ENCODE peak calls at places on chromosomes 6 and 20, in eight cellular contexts. One of them, this sample, is unnamed.

GRCh38 chr6:83488861-83489260 is 23.5 kb upstream of the PRSS35 start:
- DNase-seq in fibroblast of pulmonary artery: no peak
- DNase-seq in amniotic epithelial cell: no peak
- DNase-seq in endodermal cell: no peak
- DNase-seq in COR-L47: no peak
- DNase-seq in anterior cingulate cortex: no peak
- DNase-seq in activated CD4-positive, alpha-beta T cell treated with anti-CD3 and anti-CD28 coated beads, Interleukin-2, amount 50 U/mL, for 1 hour: no peak
- DNase-seq in HEK293T: no peak
- DNase-seq in this sample: no peak

GRCh38 chr6:107657755-107658461 is 166.2 kb downstream of the SCML4 start:
- DNase-seq in fibroblast of pulmonary artery: peak; percentile 54
- DNase-seq in amniotic epithelial cell: peak; percentile 66
- DNase-seq in endodermal cell: peak; percentile 64
- DNase-seq in COR-L47: peak; percentile 29
- DNase-seq in anterior cingulate cortex: no peak
- DNase-seq in activated CD4-positive, alpha-beta T cell treated with anti-CD3 and anti-CD28 coated beads, Interleukin-2, amount 50 U/mL, for 1 hour: peak; percentile 16
- DNase-seq in HEK293T: no peak
- DNase-seq in this sample: peak; percentile 73

GRCh38 chr20:35739294-35740163 is 2.5 kb downstream of the RBM39 start:
- DNase-seq in fibroblast of pulmonary artery: peak; percentile 61
- DNase-seq in amniotic epithelial cell: peak; percentile 56
- DNase-seq in endodermal cell: peak; percentile 45
- DNase-seq in COR-L47: peak; percentile 8
- DNase-seq in anterior cingulate cortex: no peak
- DNase-seq in activated CD4-positive, alpha-beta T cell treated with anti-CD3 and anti-CD28 coated beads, Interleukin-2, amount 50 U/mL, for 1 hour: no peak
- DNase-seq in HEK293T: no peak
- DNase-seq in this sample: peak; percentile 21

GRCh38 chr6:155325700-155326516 is 11.6 kb upstream of the TFB1M start:
- DNase-seq in fibroblast of pulmonary artery: no peak
- DNase-seq in amniotic epithelial cell: no peak
- DNase-seq in endodermal cell: peak; percentile 66
- DNase-seq in COR-L47: peak; percentile 33
- DNase-seq in anterior cingulate cortex: no peak
- DNase-seq in activated CD4-positive, alpha-beta T cell treated with anti-CD3 and anti-CD28 coated beads, Interleukin-2, amount 50 U/mL, for 1 hour: no peak
- DNase-seq in HEK293T: no peak
- DNase-seq in this sample: no peak

GRCh38 chr20:32333988-32334885 is 23.9 kb upstream of the ASXL1 start:
- DNase-seq in fibroblast of pulmonary artery: peak; percentile 84
- DNase-seq in amniotic epithelial cell: peak; percentile 72
- DNase-seq in endodermal cell: no peak
- DNase-seq in COR-L47: no peak
- DNase-seq in anterior cingulate cortex: no peak
- DNase-seq in activated CD4-positive, alpha-beta T cell treated with anti-CD3 and anti-CD28 coated beads, Interleukin-2, amount 50 U/mL, for 1 hour: peak; percentile 41
- DNase-seq in HEK293T: no peak
- DNase-seq in this sample: no peak

GRCh38 chr6:118996289-118996820 is 61.4 kb upstream of the MCM9 start:
- DNase-seq in fibroblast of pulmonary artery: no peak
- DNase-seq in amniotic epithelial cell: no peak
- DNase-seq in endodermal cell: no peak
- DNase-seq in COR-L47: no peak
- DNase-seq in anterior cingulate cortex: no peak
- DNase-seq in activated CD4-positive, alpha-beta T cell treated with anti-CD3 and anti-CD28 coated beads, Interleukin-2, amount 50 U/mL, for 1 hour: no peak
- DNase-seq in HEK293T: no peak
- DNase-seq in this sample: no peak

GRCh38 chr20:46648903-46649649 is 2.2 kb downstream of the SLC13A3 start:
- DNase-seq in fibroblast of pulmonary artery: no peak
- DNase-seq in amniotic epithelial cell: peak; percentile 51
- DNase-seq in endodermal cell: peak; percentile 78
- DNase-seq in COR-L47: no peak
- DNase-seq in anterior cingulate cortex: no peak
- DNase-seq in activated CD4-positive, alpha-beta T cell treated with anti-CD3 and anti-CD28 coated beads, Interleukin-2, amount 50 U/mL, for 1 hour: no peak
- DNase-seq in HEK293T: no peak
- DNase-seq in this sample: no peak

GRCh38 chr6:116008470-116009229 is 52.0 kb downstream of the FRK start:
- DNase-seq in fibroblast of pulmonary artery: peak; percentile 64
- DNase-seq in amniotic epithelial cell: peak; percentile 68
- DNase-seq in endodermal cell: no peak
- DNase-seq in COR-L47: no peak
- DNase-seq in anterior cingulate cortex: no peak
- DNase-seq in activated CD4-positive, alpha-beta T cell treated with anti-CD3 and anti-CD28 coated beads, Interleukin-2, amount 50 U/mL, for 1 hour: no peak
- DNase-seq in HEK293T: no peak
- DNase-seq in this sample: peak; percentile 77

GRCh38 chr6:30043744-30044143 is 17.3 kb upstream of the POLR1H start:
- DNase-seq in fibroblast of pulmonary artery: no peak
- DNase-seq in amniotic epithelial cell: no peak
- DNase-seq in endodermal cell: no peak
- DNase-seq in COR-L47: no peak
- DNase-seq in anterior cingulate cortex: no peak
- DNase-seq in activated CD4-positive, alpha-beta T cell treated with anti-CD3 and anti-CD28 coated beads, Interleukin-2, amount 50 U/mL, for 1 hour: no peak
- DNase-seq in HEK293T: no peak
- DNase-seq in this sample: no peak

GRCh38 chr20:19786311-19786710 is 28.3 kb downstream of the RIN2 start:
- DNase-seq in fibroblast of pulmonary artery: peak; percentile 95
- DNase-seq in amniotic epithelial cell: peak; percentile 74
- DNase-seq in endodermal cell: no peak
- DNase-seq in COR-L47: no peak
- DNase-seq in anterior cingulate cortex: no peak
- DNase-seq in activated CD4-positive, alpha-beta T cell treated with anti-CD3 and anti-CD28 coated beads, Interleukin-2, amount 50 U/mL, for 1 hour: no peak
- DNase-seq in HEK293T: no peak
- DNase-seq in this sample: peak; percentile 98

GRCh38 chr6:157106487-157106886 is 216.8 kb downstream of the TMEM242 start:
- DNase-seq in fibroblast of pulmonary artery: peak; percentile 38
- DNase-seq in amniotic epithelial cell: peak; percentile 76
- DNase-seq in endodermal cell: no peak
- DNase-seq in COR-L47: no peak
- DNase-seq in anterior cingulate cortex: no peak
- DNase-seq in activated CD4-positive, alpha-beta T cell treated with anti-CD3 and anti-CD28 coated beads, Interleukin-2, amount 50 U/mL, for 1 hour: no peak
- DNase-seq in HEK293T: no peak
- DNase-seq in this sample: peak; percentile 63

GRCh38 chr20:38926142-38926933 is at the start of gene FAM83D:
- DNase-seq in fibroblast of pulmonary artery: peak; percentile 98
- DNase-seq in amniotic epithelial cell: peak; percentile 96
- DNase-seq in endodermal cell: peak; percentile 99
- DNase-seq in COR-L47: peak; percentile 97
- DNase-seq in anterior cingulate cortex: peak; percentile 92
- DNase-seq in activated CD4-positive, alpha-beta T cell treated with anti-CD3 and anti-CD28 coated beads, Interleukin-2, amount 50 U/mL, for 1 hour: peak; percentile 89
- DNase-seq in HEK293T: peak; percentile 98
- DNase-seq in this sample: peak; percentile 93

GRCh38 chr20:23637282-23638221 is at the start of gene CST3:
- DNase-seq in fibroblast of pulmonary artery: peak; percentile 89
- DNase-seq in amniotic epithelial cell: peak; percentile 90
- DNase-seq in endodermal cell: peak; percentile 91
- DNase-seq in COR-L47: peak; percentile 77
- DNase-seq in anterior cingulate cortex: no peak
- DNase-seq in activated CD4-positive, alpha-beta T cell treated with anti-CD3 and anti-CD28 coated beads, Interleukin-2, amount 50 U/mL, for 1 hour: no peak
- DNase-seq in HEK293T: peak; percentile 84
- DNase-seq in this sample: peak; percentile 72

GRCh38 chr6:10248378-10248843 is 166.5 kb downstream of the TFAP2A start:
- DNase-seq in fibroblast of pulmonary artery: peak; percentile 3
- DNase-seq in amniotic epithelial cell: no peak
- DNase-seq in endodermal cell: no peak
- DNase-seq in COR-L47: no peak
- DNase-seq in anterior cingulate cortex: no peak
- DNase-seq in activated CD4-positive, alpha-beta T cell treated with anti-CD3 and anti-CD28 coated beads, Interleukin-2, amount 50 U/mL, for 1 hour: no peak
- DNase-seq in HEK293T: no peak
- DNase-seq in this sample: peak; percentile 33

GRCh38 chr20:62735331-62735821 is 26.7 kb downstream of the NTSR1 start:
- DNase-seq in fibroblast of pulmonary artery: no peak
- DNase-seq in amniotic epithelial cell: peak; percentile 2
- DNase-seq in endodermal cell: no peak
- DNase-seq in COR-L47: no peak
- DNase-seq in anterior cingulate cortex: no peak
- DNase-seq in activated CD4-positive, alpha-beta T cell treated with anti-CD3 and anti-CD28 coated beads, Interleukin-2, amount 50 U/mL, for 1 hour: no peak
- DNase-seq in HEK293T: no peak
- DNase-seq in this sample: no peak

GRCh38 chr20:45782890-45783289 is 8.8 kb downstream of the WFDC3 start:
- DNase-seq in fibroblast of pulmonary artery: no peak
- DNase-seq in amniotic epithelial cell: peak; percentile 41
- DNase-seq in endodermal cell: no peak
- DNase-seq in COR-L47: no peak
- DNase-seq in anterior cingulate cortex: no peak
- DNase-seq in activated CD4-positive, alpha-beta T cell treated with anti-CD3 and anti-CD28 coated beads, Interleukin-2, amount 50 U/mL, for 1 hour: no peak
- DNase-seq in HEK293T: no peak
- DNase-seq in this sample: no peak

GRCh38 chr20:50921055-50921454 is 10.2 kb downstream of the ADNP start:
- DNase-seq in fibroblast of pulmonary artery: peak; percentile 45
- DNase-seq in amniotic epithelial cell: peak; percentile 33
- DNase-seq in endodermal cell: no peak
- DNase-seq in COR-L47: no peak
- DNase-seq in anterior cingulate cortex: no peak
- DNase-seq in activated CD4-positive, alpha-beta T cell treated with anti-CD3 and anti-CD28 coated beads, Interleukin-2, amount 50 U/mL, for 1 hour: no peak
- DNase-seq in HEK293T: no peak
- DNase-seq in this sample: no peak

GRCh38 chr20:49901588-49901987 is 13.7 kb downstream of the SPATA2 start:
- DNase-seq in fibroblast of pulmonary artery: no peak
- DNase-seq in amniotic epithelial cell: no peak
- DNase-seq in endodermal cell: no peak
- DNase-seq in COR-L47: no peak
- DNase-seq in anterior cingulate cortex: no peak
- DNase-seq in activated CD4-positive, alpha-beta T cell treated with anti-CD3 and anti-CD28 coated beads, Interleukin-2, amount 50 U/mL, for 1 hour: no peak
- DNase-seq in HEK293T: no peak
- DNase-seq in this sample: no peak

GRCh38 chr20:34862724-34863123 is 9.9 kb downstream of the GGT7 start:
- DNase-seq in fibroblast of pulmonary artery: no peak
- DNase-seq in amniotic epithelial cell: no peak
- DNase-seq in endodermal cell: peak; percentile 14
- DNase-seq in COR-L47: no peak
- DNase-seq in anterior cingulate cortex: no peak
- DNase-seq in activated CD4-positive, alpha-beta T cell treated with anti-CD3 and anti-CD28 coated beads, Interleukin-2, amount 50 U/mL, for 1 hour: no peak
- DNase-seq in HEK293T: no peak
- DNase-seq in this sample: no peak

GRCh38 chr20:18390201-18390600 is 76.6 kb downstream of the DZANK1 start:
- DNase-seq in fibroblast of pulmonary artery: peak; percentile 7
- DNase-seq in amniotic epithelial cell: no peak
- DNase-seq in endodermal cell: no peak
- DNase-seq in COR-L47: no peak
- DNase-seq in anterior cingulate cortex: no peak
- DNase-seq in activated CD4-positive, alpha-beta T cell treated with anti-CD3 and anti-CD28 coated beads, Interleukin-2, amount 50 U/mL, for 1 hour: no peak
- DNase-seq in HEK293T: no peak
- DNase-seq in this sample: no peak

GRCh38 chr6:1766663-1767062 is 156.9 kb downstream of the FOXC1 start:
- DNase-seq in fibroblast of pulmonary artery: peak; percentile 62
- DNase-seq in amniotic epithelial cell: no peak
- DNase-seq in endodermal cell: no peak
- DNase-seq in COR-L47: no peak
- DNase-seq in anterior cingulate cortex: no peak
- DNase-seq in activated CD4-positive, alpha-beta T cell treated with anti-CD3 and anti-CD28 coated beads, Interleukin-2, amount 50 U/mL, for 1 hour: no peak
- DNase-seq in HEK293T: no peak
- DNase-seq in this sample: no peak

GRCh38 chr6:170083236-170084051 is 207.4 kb downstream of the DLL1 start:
- DNase-seq in fibroblast of pulmonary artery: no peak
- DNase-seq in amniotic epithelial cell: no peak
- DNase-seq in endodermal cell: peak; percentile 24
- DNase-seq in COR-L47: no peak
- DNase-seq in anterior cingulate cortex: no peak
- DNase-seq in activated CD4-positive, alpha-beta T cell treated with anti-CD3 and anti-CD28 coated beads, Interleukin-2, amount 50 U/mL, for 1 hour: no peak
- DNase-seq in HEK293T: no peak
- DNase-seq in this sample: no peak

GRCh38 chr6:16217156-16217721 is 21.1 kb upstream of the GMPR start:
- DNase-seq in fibroblast of pulmonary artery: no peak
- DNase-seq in amniotic epithelial cell: no peak
- DNase-seq in endodermal cell: peak; percentile 58
- DNase-seq in COR-L47: no peak
- DNase-seq in anterior cingulate cortex: no peak
- DNase-seq in activated CD4-positive, alpha-beta T cell treated with anti-CD3 and anti-CD28 coated beads, Interleukin-2, amount 50 U/mL, for 1 hour: no peak
- DNase-seq in HEK293T: no peak
- DNase-seq in this sample: no peak

GRCh38 chr6:142474446-142475289 is 172.9 kb downstream of the ADGRG6 start:
- DNase-seq in fibroblast of pulmonary artery: peak; percentile 76
- DNase-seq in amniotic epithelial cell: peak; percentile 55
- DNase-seq in endodermal cell: peak; percentile 91
- DNase-seq in COR-L47: peak; percentile 2
- DNase-seq in anterior cingulate cortex: peak; percentile 1
- DNase-seq in activated CD4-positive, alpha-beta T cell treated with anti-CD3 and anti-CD28 coated beads, Interleukin-2, amount 50 U/mL, for 1 hour: no peak
- DNase-seq in HEK293T: peak; percentile 71
- DNase-seq in this sample: peak; percentile 36

GRCh38 chr6:26330835-26331808 is 33.9 kb upstream of the BTN3A2 start:
- DNase-seq in fibroblast of pulmonary artery: no peak
- DNase-seq in amniotic epithelial cell: peak; percentile 70
- DNase-seq in endodermal cell: peak; percentile 86
- DNase-seq in COR-L47: peak; percentile 46
- DNase-seq in anterior cingulate cortex: no peak
- DNase-seq in activated CD4-positive, alpha-beta T cell treated with anti-CD3 and anti-CD28 coated beads, Interleukin-2, amount 50 U/mL, for 1 hour: peak; percentile 33
- DNase-seq in HEK293T: peak; percentile 57
- DNase-seq in this sample: peak; percentile 32

GRCh38 chr20:13638162-13638495 is 603 bp downstream of the TASP1 start:
- DNase-seq in fibroblast of pulmonary artery: no peak
- DNase-seq in amniotic epithelial cell: peak; percentile 19
- DNase-seq in endodermal cell: no peak
- DNase-seq in COR-L47: no peak
- DNase-seq in anterior cingulate cortex: no peak
- DNase-seq in activated CD4-positive, alpha-beta T cell treated with anti-CD3 and anti-CD28 coated beads, Interleukin-2, amount 50 U/mL, for 1 hour: no peak
- DNase-seq in HEK293T: peak; percentile 48
- DNase-seq in this sample: peak; percentile 18

GRCh38 chr6:15775741-15776140 is 112.9 kb upstream of the DTNBP1 start:
- DNase-seq in fibroblast of pulmonary artery: peak; percentile 7
- DNase-seq in amniotic epithelial cell: no peak
- DNase-seq in endodermal cell: no peak
- DNase-seq in COR-L47: no peak
- DNase-seq in anterior cingulate cortex: no peak
- DNase-seq in activated CD4-positive, alpha-beta T cell treated with anti-CD3 and anti-CD28 coated beads, Interleukin-2, amount 50 U/mL, for 1 hour: no peak
- DNase-seq in HEK293T: no peak
- DNase-seq in this sample: no peak

GRCh38 chr6:41779793-41780622 is at the start of gene FRS3:
- DNase-seq in fibroblast of pulmonary artery: peak; percentile 97
- DNase-seq in amniotic epithelial cell: peak; percentile 88
- DNase-seq in endodermal cell: peak; percentile 99
- DNase-seq in COR-L47: peak; percentile 85
- DNase-seq in anterior cingulate cortex: peak; percentile 97
- DNase-seq in activated CD4-positive, alpha-beta T cell treated with anti-CD3 and anti-CD28 coated beads, Interleukin-2, amount 50 U/mL, for 1 hour: peak; percentile 99
- DNase-seq in HEK293T: peak; percentile 96
- DNase-seq in this sample: peak; percentile 73

GRCh38 chr6:33192671-33193602 is 670 bp upstream of the COL11A2 start:
- DNase-seq in fibroblast of pulmonary artery: no peak
- DNase-seq in amniotic epithelial cell: no peak
- DNase-seq in endodermal cell: peak; percentile 67
- DNase-seq in COR-L47: no peak
- DNase-seq in anterior cingulate cortex: peak; percentile 81
- DNase-seq in activated CD4-positive, alpha-beta T cell treated with anti-CD3 and anti-CD28 coated beads, Interleukin-2, amount 50 U/mL, for 1 hour: no peak
- DNase-seq in HEK293T: no peak
- DNase-seq in this sample: no peak

GRCh38 chr20:49823152-49823847 is 10.7 kb downstream of the SLC9A8 start:
- DNase-seq in fibroblast of pulmonary artery: no peak
- DNase-seq in amniotic epithelial cell: no peak
- DNase-seq in endodermal cell: no peak
- DNase-seq in COR-L47: no peak
- DNase-seq in anterior cingulate cortex: no peak
- DNase-seq in activated CD4-positive, alpha-beta T cell treated with anti-CD3 and anti-CD28 coated beads, Interleukin-2, amount 50 U/mL, for 1 hour: no peak
- DNase-seq in HEK293T: no peak
- DNase-seq in this sample: no peak

GRCh38 chr6:106360410-106360988 is at the start of gene CRYBG1:
- DNase-seq in fibroblast of pulmonary artery: peak; percentile 13
- DNase-seq in amniotic epithelial cell: no peak
- DNase-seq in endodermal cell: peak; percentile 99
- DNase-seq in COR-L47: peak; percentile 45
- DNase-seq in anterior cingulate cortex: peak; percentile 5
- DNase-seq in activated CD4-positive, alpha-beta T cell treated with anti-CD3 and anti-CD28 coated beads, Interleukin-2, amount 50 U/mL, for 1 hour: peak; percentile 70
- DNase-seq in HEK293T: peak; percentile 86
- DNase-seq in this sample: no peak

GRCh38 chr6:109672204-109672603 is 18.8 kb downstream of the AK9 start:
- DNase-seq in fibroblast of pulmonary artery: peak; percentile 43
- DNase-seq in amniotic epithelial cell: peak; percentile 46
- DNase-seq in endodermal cell: no peak
- DNase-seq in COR-L47: no peak
- DNase-seq in anterior cingulate cortex: no peak
- DNase-seq in activated CD4-positive, alpha-beta T cell treated with anti-CD3 and anti-CD28 coated beads, Interleukin-2, amount 50 U/mL, for 1 hour: no peak
- DNase-seq in HEK293T: no peak
- DNase-seq in this sample: no peak

GRCh38 chr6:121498481-121499276 is 63.2 kb downstream of the GJA1 start:
- DNase-seq in fibroblast of pulmonary artery: no peak
- DNase-seq in amniotic epithelial cell: peak; percentile 63
- DNase-seq in endodermal cell: no peak
- DNase-seq in COR-L47: no peak
- DNase-seq in anterior cingulate cortex: no peak
- DNase-seq in activated CD4-positive, alpha-beta T cell treated with anti-CD3 and anti-CD28 coated beads, Interleukin-2, amount 50 U/mL, for 1 hour: no peak
- DNase-seq in HEK293T: no peak
- DNase-seq in this sample: peak; percentile 63

GRCh38 chr20:50242863-50243609 is 52.4 kb downstream of the CEBPB start:
- DNase-seq in fibroblast of pulmonary artery: peak; percentile 59
- DNase-seq in amniotic epithelial cell: no peak
- DNase-seq in endodermal cell: no peak
- DNase-seq in COR-L47: peak; percentile 48
- DNase-seq in anterior cingulate cortex: peak; percentile 82
- DNase-seq in activated CD4-positive, alpha-beta T cell treated with anti-CD3 and anti-CD28 coated beads, Interleukin-2, amount 50 U/mL, for 1 hour: no peak
- DNase-seq in HEK293T: no peak
- DNase-seq in this sample: peak; percentile 61

This sample was measured in astrocyte.